ENCODE peak calls at places on chromosomes 4 and X, in eight cellular contexts. A is HCT116, E is testis, X is GM13976, I is prostate gland, U is cardiac muscle cell, W is tibial nerve, J is tibial artery. F is an unnamed sample.

GRCh38 chrX:43677993-43678392 is 21.9 kb downstream of the MAOA start:
- DNase-seq in A (no peak), E (no peak), X (no peak), I (no peak), U (no peak), W (no peak), J (no peak), F (no peak)

GRCh38 chr4:126306152-126306869 is 991.6 kb downstream of the FAT4 start:
- DNase-seq in A (no peak), E (peak; percentile 28), X (no peak), I (no peak), U (peak; percentile 30), W (peak; percentile 18), J (peak; percentile 66), F (no peak)

GRCh38 chr4:103046416-103047290 is 27.1 kb upstream of the SLC9B1 start:
- DNase-seq in A (peak; percentile 19), E (peak; percentile 26), X (no peak), I (no peak), U (peak; percentile 64), W (no peak), J (no peak), F (peak; percentile 24)

GRCh38 chr4:161881370-161881769 is 282.4 kb downstream of the FSTL5 start:
- DNase-seq in A (no peak), E (no peak), X (no peak), I (no peak), U (no peak), W (no peak), J (no peak), F (no peak)

GRCh38 chr4:144171697-144172096 is 31.2 kb upstream of the GYPA start:
- DNase-seq in A (no peak), E (no peak), X (no peak), I (no peak), U (no peak), W (no peak), J (no peak), F (no peak)

GRCh38 chrX:104707572-104707971 is 141.6 kb downstream of the IL1RAPL2 start:
- DNase-seq in A (no peak), E (no peak), X (no peak), I (no peak), U (no peak), W (no peak), J (no peak), F (no peak)

GRCh38 chrX:46627700-46628405 is 54.3 kb downstream of the CHST7 start:
- DNase-seq in A (no peak), E (no peak), X (no peak), I (no peak), U (no peak), W (no peak), J (peak; percentile 40), F (no peak)

GRCh38 chrX:110097920-110098319 is 95.0 kb downstream of the TMEM164 start:
- DNase-seq in A (no peak), E (no peak), X (no peak), I (no peak), U (no peak), W (no peak), J (no peak), F (no peak)

GRCh38 chrX:155132110-155132509 is 60.8 kb downstream of the BRCC3 start:
- DNase-seq in A (no peak), E (no peak), X (no peak), I (no peak), U (no peak), W (no peak), J (no peak), F (no peak)

GRCh38 chrX:155134255-155134654 is 62.9 kb downstream of the BRCC3 start:
- DNase-seq in A (no peak), E (no peak), X (no peak), I (no peak), U (no peak), W (no peak), J (no peak), F (no peak)
- TF ChIP-seq CTCF in A (no peak), E (no peak), X (no peak), I (no peak), U (no peak), W (no peak), J (no peak), F (no peak)

GRCh38 chr4:142124874-142125273 is 488.5 kb downstream of the IL15 start:
- DNase-seq in A (no peak), E (no peak), X (no peak), I (no peak), U (no peak), W (no peak), J (no peak), F (no peak)

GRCh38 chr4:142128529-142128928 is 492.1 kb downstream of the IL15 start:
- DNase-seq in A (no peak), E (peak; percentile 33), X (no peak), I (no peak), U (peak; percentile 49), W (no peak), J (no peak), F (peak; percentile 5)

GRCh38 chr4:142129931-142130330 is 493.5 kb downstream of the IL15 start:
- DNase-seq in A (no peak), E (no peak), X (no peak), I (no peak), U (no peak), W (no peak), J (no peak), F (no peak)

GRCh38 chr4:142129473-142129872 is 493.1 kb downstream of the IL15 start:
- DNase-seq in A (no peak), E (no peak), X (no peak), I (no peak), U (no peak), W (no peak), J (no peak), F (no peak)

DNA sequence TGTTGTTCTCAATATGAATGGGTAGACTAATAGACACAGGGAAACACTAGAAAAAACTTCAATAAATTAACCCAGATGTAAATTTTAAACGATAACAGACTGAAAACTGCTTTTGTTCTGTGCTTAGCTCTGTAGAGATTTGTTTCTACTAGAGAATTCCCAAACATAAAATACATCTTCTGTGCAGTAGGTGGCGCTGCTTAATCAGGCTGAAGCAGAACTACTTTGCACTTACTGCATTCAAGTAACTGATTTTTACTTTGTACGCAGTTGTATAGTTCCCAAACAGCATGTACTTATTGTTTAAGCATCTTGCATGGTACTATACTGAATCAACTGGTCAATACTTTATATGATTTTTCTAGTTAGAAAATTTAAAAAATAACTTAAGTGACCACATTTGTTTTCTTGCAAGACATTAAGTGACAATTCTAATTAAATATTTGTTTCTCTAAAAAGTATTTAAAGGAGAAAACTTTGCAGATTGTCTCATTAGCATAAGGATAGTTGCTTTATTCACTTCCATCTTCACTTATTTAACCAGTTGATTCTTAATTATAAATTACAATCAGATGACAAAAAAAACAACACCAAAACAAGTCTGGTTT is 490.6 kb downstream of the IL15 start:
- DNase-seq in A (peak; percentile 66), E (peak; percentile 76), X (peak; percentile 6), I (peak; percentile 64), U (peak; percentile 85), W (peak; percentile 21), J (peak; percentile 25), F (peak; percentile 64)
- TF ChIP-seq CTCF in A (peak; percentile 87), E (peak; percentile 74), X (peak; percentile 72), I (peak; percentile 85), U (peak; percentile 73), W (peak; percentile 85), J (peak; percentile 82), F (peak; percentile 93)

GRCh38 chr4:142443469-142443868 is 402.6 kb downstream of the INPP4B start:
- DNase-seq in A (no peak), E (no peak), X (no peak), I (no peak), U (no peak), W (no peak), J (no peak), F (no peak)
- TF ChIP-seq CTCF in A (no peak), E (no peak), X (no peak), I (no peak), U (no peak), W (no peak), J (no peak), F (no peak)

GRCh38 chrX:124406294-124407013 is 60.1 kb downstream of the SH2D1A start:
- DNase-seq in A (peak; percentile 31), E (peak; percentile 45), X (peak; percentile 37), I (peak; percentile 9), U (peak; percentile 74), W (no peak), J (peak; percentile 36), F (peak; percentile 51)
- TF ChIP-seq CTCF in A (peak; percentile 52), E (peak; percentile 9), X (no peak), I (peak; percentile 27), U (peak; percentile 46), W (peak; percentile 49), J (peak; percentile 37), F (peak; percentile 53)

GRCh38 chr4:16754104-16754503 is 144.3 kb downstream of the LDB2 start:
- DNase-seq in A (no peak), E (no peak), X (no peak), I (no peak), U (no peak), W (no peak), J (no peak), F (no peak)
- TF ChIP-seq CTCF in A (no peak), E (no peak), X (no peak), I (no peak), U (no peak), W (no peak), J (no peak), F (no peak)

GRCh38 chrX:8971116-8971515 is 62.8 kb downstream of the FAM9B start:
- DNase-seq in A (peak; percentile 13), E (no peak), X (peak; percentile 12), I (no peak), U (peak; percentile 71), W (no peak), J (no peak), F (no peak)
- TF ChIP-seq CTCF in A (no peak), E (peak; percentile 13), X (no peak), I (peak; percentile 57), U (peak; percentile 24), W (no peak), J (peak; percentile 19), F (no peak)